ENCODE peak calls at places on chromosomes 11 and 22, in six cellular contexts. N is A549; F is activated naive CD8-positive, alpha-beta T cell treated with anti-CD3 and anti-CD28 coated beads for 36 hours; L is activated gamma-delta T cell; W is neuronal stem cell; A is HT-29. I is an unnamed sample.

GRCh38 chr11:18384157-18384641 is 10.2 kb upstream of the LDHA start:
- DNase-seq in N (peak; percentile 94), F (no peak), L (no peak), W (no peak), A (peak; percentile 86), I (peak; percentile 96)

GRCh38 chr11:23336961-23337360 is 476.7 kb upstream of the CCDC179 start:
- DNase-seq in N (no peak), F (no peak), L (no peak), W (no peak), A (no peak), I (no peak)

GRCh38 chr11:106076421-106076922 is 675 bp downstream of the KBTBD3 start:
- DNase-seq in N (no peak), F (no peak), L (no peak), W (no peak), A (no peak), I (no peak)

GRCh38 chr11:70399681-70400112 is 1.4 kb downstream of the CTTN start:
- DNase-seq in N (peak; percentile 90), F (peak; percentile 17), L (no peak), W (no peak), A (peak; percentile 90), I (peak; percentile 97)

GRCh38 chr11:111538407-111539114 is 2.0 kb upstream of the LAYN start:
- DNase-seq in N (no peak), F (no peak), L (no peak), W (no peak), A (no peak), I (peak; percentile 73)

GRCh38 chr11:21814169-21814568 is 378.7 kb upstream of the ANO5 start:
- DNase-seq in N (peak; percentile 46), F (no peak), L (no peak), W (no peak), A (no peak), I (peak; percentile 37)

GRCh38 chr11:72141066-72141465 is 5.5 kb downstream of the FOLR3 start:
- DNase-seq in N (peak; percentile 31), F (peak; percentile 3), L (no peak), W (no peak), A (no peak), I (peak; percentile 90)

GRCh38 chr22:19912236-19912999 is 29.2 kb upstream of the COMT start:
- DNase-seq in N (no peak), F (no peak), L (no peak), W (no peak), A (no peak), I (no peak)

GRCh38 chr11:83583953-83584352 is 297.8 kb upstream of the CCDC90B start:
- DNase-seq in N (no peak), F (no peak), L (no peak), W (no peak), A (no peak), I (peak; percentile 85)

GRCh38 chr11:132050577-132051180 is 680.3 kb downstream of the NTM start:
- DNase-seq in N (no peak), F (no peak), L (no peak), W (no peak), A (no peak), I (no peak)

GRCh38 chr11:34633990-34634725 is 13.3 kb downstream of the EHF start:
- DNase-seq in N (peak; percentile 60), F (no peak), L (no peak), W (no peak), A (peak; percentile 66), I (peak; percentile 52)